ENCODE peak calls at places on chromosomes 13 and 19, in nine cellular contexts. S is cardiac fibroblast, K is brain microvascular endothelial cell, N is suprapubic skin, H is left ventricle myocardium inferior, Z is fibroblast of lung, V is tibial artery, Q is WERI-Rb-1, O is endodermal cell. J is an unnamed sample.

GRCh38 chr13:107650081-107650701 is 565.1 kb downstream of the LIG4 start:
- DNase-seq in S (peak), K (peak), N (no peak), H (peak), Z (peak), V (no peak), Q (peak), O (peak), J (no peak)

GRCh38 chr19:47781590-47782318 is 3.3 kb downstream of the SELENOW start:
- DNase-seq in S (peak), K (no peak), N (no peak), H (peak), Z (no peak), V (peak), Q (no peak), O (no peak), J (no peak)

GRCh38 chr13:74061939-74062595 is 72.1 kb downstream of the KLF12 start:
- DNase-seq in S (peak), K (peak), N (no peak), H (no peak), Z (peak), V (no peak), Q (no peak), O (no peak), J (peak)

GRCh38 chr19:1235625-1236538 is 1.9 kb downstream of the CBARP start:
- DNase-seq in S (no peak), K (no peak), N (no peak), H (no peak), Z (no peak), V (no peak), Q (no peak), O (no peak), J (no peak)

GRCh38 chr13:93227906-93228801 is 1.5 kb downstream of the GPC6 start:
- DNase-seq in S (peak), K (peak), N (peak), H (peak), Z (peak), V (peak), Q (peak), O (peak), J (peak)

GRCh38 chr19:54325194-54325621 is 12.2 kb upstream of the LILRA5 start:
- DNase-seq in S (peak), K (peak), N (no peak), H (no peak), Z (peak), V (no peak), Q (no peak), O (peak), J (no peak)

GRCh38 chr19:39342647-39343305 is 555 bp downstream of the SAMD4B start:
- DNase-seq in S (peak), K (no peak), N (peak), H (no peak), Z (no peak), V (peak), Q (no peak), O (no peak), J (no peak)

GRCh38 chr13:102003848-102004570 is 397.8 kb downstream of the FGF14 start:
- DNase-seq in S (no peak), K (peak), N (no peak), H (no peak), Z (peak), V (no peak), Q (no peak), O (no peak), J (no peak)

GRCh38 chr19:18737954-18738351 is 53.2 kb downstream of the COMP start:
- DNase-seq in S (no peak), K (no peak), N (no peak), H (no peak), Z (no peak), V (no peak), Q (peak), O (no peak), J (no peak)

GRCh38 chr19:41694831-41695635 is 7.0 kb upstream of the CEACAM7 start:
- DNase-seq in S (no peak), K (no peak), N (no peak), H (no peak), Z (no peak), V (peak), Q (no peak), O (no peak), J (no peak)

GRCh38 chr13:106649495-106649894 is 81.6 kb upstream of the ARGLU1 start:
- DNase-seq in S (no peak), K (peak), N (no peak), H (no peak), Z (peak), V (no peak), Q (no peak), O (no peak), J (no peak)

GRCh38 chr19:29702958-29703320 is 12.1 kb downstream of the C19orf12 start:
- DNase-seq in S (no peak), K (no peak), N (no peak), H (no peak), Z (no peak), V (no peak), Q (no peak), O (no peak), J (no peak)

GRCh38 chr19:35708391-35708790 is 4.0 kb downstream of the ZBTB32 start:
- DNase-seq in S (no peak), K (no peak), N (no peak), H (no peak), Z (no peak), V (no peak), Q (no peak), O (no peak), J (no peak)

GRCh38 chr19:56273563-56274117 is 1.1 kb downstream of the EDDM13 start:
- DNase-seq in S (peak), K (peak), N (no peak), H (no peak), Z (no peak), V (no peak), Q (no peak), O (no peak), J (no peak)

GRCh38 chr19:7894612-7895309 is 6.5 kb downstream of the LRRC8E start:
- DNase-seq in S (no peak), K (no peak), N (no peak), H (no peak), Z (no peak), V (no peak), Q (no peak), O (no peak), J (no peak)

GRCh38 chr19:56191711-56192110 is 5.9 kb downstream of the ZSCAN5B start:
- DNase-seq in S (no peak), K (no peak), N (no peak), H (no peak), Z (no peak), V (no peak), Q (no peak), O (no peak), J (no peak)

GRCh38 chr19:46972301-46972700 is 47.3 kb upstream of the NPAS1 start:
- DNase-seq in S (peak), K (no peak), N (no peak), H (no peak), Z (peak), V (no peak), Q (no peak), O (no peak), J (no peak)

GRCh38 chr19:44544031-44544430 is 14.6 kb upstream of the CEACAM20 start:
- DNase-seq in S (no peak), K (no peak), N (no peak), H (no peak), Z (no peak), V (no peak), Q (no peak), O (no peak), J (no peak)

GRCh38 chr13:50894042-50894441 is 15.5 kb upstream of the RNASEH2B start:
- DNase-seq in S (no peak), K (no peak), N (no peak), H (no peak), Z (no peak), V (no peak), Q (no peak), O (no peak), J (no peak)

GRCh38 chr19:35908010-35908441 is at the start of gene TYROBP:
- DNase-seq in S (no peak), K (no peak), N (no peak), H (peak), Z (no peak), V (no peak), Q (no peak), O (no peak), J (no peak)

GRCh38 chr19:52237771-52238400 is 31.5 kb upstream of the ZNF766 start:
- DNase-seq in S (peak), K (peak), N (no peak), H (peak), Z (peak), V (peak), Q (peak), O (peak), J (peak)

DNA sequence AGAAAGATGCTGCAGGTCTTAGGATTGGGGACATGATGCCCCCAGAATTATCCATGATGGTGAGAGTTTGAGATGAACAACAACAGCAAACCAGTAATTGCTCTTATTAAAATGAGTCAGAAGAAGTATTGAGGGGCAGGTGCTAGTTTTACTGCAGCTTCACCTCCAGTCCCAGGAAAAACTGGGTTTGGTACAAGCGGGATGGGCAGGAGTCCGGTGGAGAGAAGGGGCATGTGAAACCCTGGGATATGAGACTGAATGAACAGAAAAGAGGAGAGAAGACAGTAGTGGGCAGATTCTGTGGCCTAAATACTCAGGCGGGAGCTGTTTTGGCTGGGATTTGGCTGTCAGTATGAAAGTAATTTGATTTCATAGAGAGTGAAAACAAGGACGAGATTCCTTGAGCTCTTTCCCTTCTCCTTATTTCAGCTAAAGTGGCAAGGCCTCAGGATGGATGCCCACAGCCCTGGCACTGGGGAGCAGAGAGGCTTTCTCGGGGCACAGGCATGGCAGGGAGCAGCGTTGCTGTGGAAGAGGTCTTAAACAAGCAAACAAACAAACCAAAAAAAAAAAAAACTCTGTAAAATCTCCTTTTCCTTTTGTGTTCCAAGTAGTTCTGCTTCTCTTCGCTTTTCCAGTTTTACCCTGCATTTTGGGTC is 30.7 kb downstream of the NFIX start:
- DNase-seq in S (no peak), K (no peak), N (no peak), H (no peak), Z (no peak), V (peak), Q (no peak), O (no peak), J (no peak)
- H3K4me3 ChIP-seq in S (peak), K (no peak), N (peak), H (peak), Z (peak), V (peak), Q (no peak), O (no peak), J (peak)

GRCh38 chr19:12834418-12834943 is at the start of gene RTBDN:
- DNase-seq in S (no peak), K (no peak), N (no peak), H (no peak), Z (no peak), V (no peak), Q (peak), O (peak), J (no peak)

GRCh38 chr19:12834976-12835757 is 788 bp upstream of the RTBDN start:
- DNase-seq in S (peak), K (no peak), N (peak), H (no peak), Z (no peak), V (no peak), Q (peak), O (peak), J (no peak)

GRCh38 chr19:12836529-12836863 is 1.8 kb upstream of the MAST1 start:
- DNase-seq in S (no peak), K (no peak), N (no peak), H (no peak), Z (no peak), V (no peak), Q (no peak), O (no peak), J (no peak)

GRCh38 chr19:12833418-12833746 is 997 bp downstream of the RTBDN start:
- DNase-seq in S (no peak), K (no peak), N (no peak), H (no peak), Z (no peak), V (no peak), Q (no peak), O (no peak), J (no peak)

DNA sequence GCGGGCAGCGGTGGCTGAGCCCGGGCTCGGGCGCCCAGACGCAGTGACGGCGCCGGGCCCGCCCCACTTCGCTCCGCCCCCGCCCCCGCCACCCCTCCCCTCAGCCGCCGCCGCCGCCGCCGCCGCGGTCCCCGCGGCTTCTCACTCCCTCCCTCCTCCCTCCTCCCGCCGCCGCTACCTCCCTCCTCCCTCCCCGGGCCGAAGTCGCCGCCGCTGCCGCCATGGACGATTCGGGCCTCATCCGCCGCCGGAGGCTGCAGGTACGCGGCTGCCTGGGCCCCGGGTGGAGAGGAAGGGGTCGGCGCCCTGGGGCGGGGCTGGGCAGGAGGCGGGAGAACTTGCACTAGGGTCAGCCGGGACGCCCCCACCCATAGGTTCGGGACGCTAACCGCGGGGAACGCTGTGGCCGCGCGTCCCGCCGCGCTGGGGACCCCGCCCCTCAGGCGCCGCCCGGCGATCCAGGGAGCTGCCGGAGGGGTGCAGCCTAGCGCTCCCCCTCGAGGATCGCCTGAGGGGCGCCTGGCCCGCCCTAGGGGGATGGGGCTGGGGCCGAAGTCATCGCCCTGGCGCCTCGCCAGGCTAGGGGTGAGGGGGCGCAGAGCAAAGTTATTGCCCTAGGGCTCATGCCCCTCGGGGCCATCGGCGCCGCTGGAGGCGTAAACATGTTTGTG is 497 bp downstream of the RTBDN start:
- DNase-seq in S (peak), K (no peak), N (no peak), H (no peak), Z (no peak), V (no peak), Q (peak), O (peak), J (no peak)
- TF ChIP-seq CTCF in S (no peak), K (no peak), N (no peak), H (no peak), Z (no peak), V (no peak), Q (peak), O (no peak), J (no peak)

GRCh38 chr13:75365724-75366173 is 116.2 kb downstream of the TBC1D4 start:
- DNase-seq in S (peak), K (peak), N (no peak), H (no peak), Z (peak), V (no peak), Q (no peak), O (no peak), J (peak)
- H3K4me3 ChIP-seq in S (no peak), K (peak), N (no peak), H (peak), Z (peak), V (no peak), Q (no peak), O (no peak), J (no peak)

DNA sequence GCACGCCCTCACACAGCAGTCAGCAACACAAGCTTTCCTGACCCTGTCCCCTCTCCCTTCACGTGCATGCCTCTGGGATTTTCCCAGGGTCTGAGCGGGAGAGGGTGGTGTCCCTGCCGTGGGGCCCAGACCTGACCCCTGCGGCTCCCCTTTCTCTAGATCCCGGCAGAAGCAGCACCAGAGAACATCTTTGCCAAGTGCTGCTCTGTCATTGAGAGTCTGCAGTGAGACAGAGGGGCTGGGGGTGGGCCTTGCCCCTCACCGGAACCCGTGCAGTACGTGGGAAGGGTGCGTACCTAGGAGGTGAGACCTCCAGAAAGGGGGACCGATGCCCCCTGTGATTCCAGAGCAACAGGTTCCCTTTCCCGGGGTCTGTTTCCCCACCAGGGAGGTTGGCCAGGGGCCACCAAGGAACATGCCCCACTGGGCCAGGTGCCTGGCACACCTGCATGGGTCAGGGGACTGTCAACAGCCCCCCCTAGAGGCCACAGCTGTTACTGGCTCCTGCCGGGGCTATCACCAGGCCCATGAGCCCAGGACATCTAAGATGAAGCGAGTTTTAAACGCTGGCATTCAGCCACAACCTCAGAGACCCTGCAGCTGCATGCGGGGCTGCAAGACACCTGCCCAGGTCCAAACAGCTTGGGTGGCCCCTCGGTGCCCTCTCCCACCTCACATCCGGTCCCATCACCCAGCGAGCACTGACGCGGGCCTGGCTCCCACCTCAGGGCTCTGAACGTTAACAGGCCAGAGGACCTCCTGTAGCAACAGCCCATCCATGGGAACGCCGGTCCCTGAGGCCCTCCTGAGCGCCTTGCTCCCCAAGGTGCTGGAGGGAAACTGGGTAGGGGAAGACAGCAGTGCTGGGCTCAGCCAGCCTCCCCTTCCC is 12.3 kb downstream of the KHSRP start:
- DNase-seq in S (peak), K (peak), N (no peak), H (no peak), Z (peak), V (no peak), Q (peak), O (peak), J (no peak)
- TF ChIP-seq CTCF in S (peak), K (peak), N (no peak), H (peak), Z (peak), V (no peak), Q (peak), O (peak), J (peak)

GRCh38 chr13:114266241-114266640 is 15.2 kb upstream of the UPF3A start:
- DNase-seq in S (no peak), K (no peak), N (no peak), H (no peak), Z (no peak), V (no peak), Q (no peak), O (no peak), J (no peak)

GRCh38 chr13:114264886-114265611 is 16.4 kb upstream of the UPF3A start:
- DNase-seq in S (no peak), K (peak), N (no peak), H (no peak), Z (peak), V (no peak), Q (no peak), O (no peak), J (peak)

GRCh38 chr13:114272977-114273376 is 8.4 kb upstream of the UPF3A start:
- DNase-seq in S (no peak), K (no peak), N (no peak), H (no peak), Z (no peak), V (no peak), Q (no peak), O (no peak), J (no peak)

GRCh38 chr13:114269281-114269770 is 12.1 kb upstream of the UPF3A start:
- DNase-seq in S (no peak), K (no peak), N (no peak), H (no peak), Z (no peak), V (no peak), Q (no peak), O (no peak), J (no peak)

GRCh38 chr13:114268344-114269280 is 12.8 kb upstream of the UPF3A start:
- DNase-seq in S (no peak), K (no peak), N (no peak), H (no peak), Z (no peak), V (no peak), Q (no peak), O (no peak), J (no peak)
- H3K4me3 ChIP-seq in S (no peak), K (no peak), N (no peak), H (no peak), Z (no peak), V (no peak), Q (no peak), O (no peak), J (no peak)

DNA sequence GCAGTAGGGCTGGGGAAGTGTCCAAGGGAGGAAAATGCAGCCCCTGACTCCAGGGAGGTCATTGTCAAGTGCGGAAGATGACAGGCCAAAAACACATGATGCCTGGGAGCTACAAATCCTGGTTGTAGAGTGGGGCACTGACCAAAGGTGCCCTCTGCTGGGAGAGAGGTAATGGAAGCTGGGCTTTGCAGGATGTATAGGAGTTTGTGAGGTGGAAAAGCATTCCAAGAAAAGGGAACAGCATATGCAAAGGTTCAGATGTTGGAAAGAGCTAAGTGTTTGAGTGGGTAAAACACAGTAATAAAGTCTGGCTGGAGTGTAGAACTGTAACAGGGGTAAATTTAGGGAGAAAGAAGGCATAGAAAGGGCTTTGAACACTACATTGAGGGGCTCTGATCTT is 46.9 kb upstream of the PTPRS start:
- DNase-seq in S (no peak), K (no peak), N (no peak), H (no peak), Z (no peak), V (no peak), Q (no peak), O (no peak), J (no peak)
- TF ChIP-seq CTCF in S (no peak), K (no peak), N (no peak), H (no peak), Z (no peak), V (no peak), Q (no peak), O (no peak), J (no peak)

GRCh38 chr19:14563989-14564650 is 7.7 kb downstream of the NDUFB7 start:
- DNase-seq in S (peak), K (no peak), N (peak), H (no peak), Z (no peak), V (no peak), Q (peak), O (peak), J (no peak)
- H3K4me3 ChIP-seq in S (no peak), K (no peak), N (no peak), H (no peak), Z (no peak), V (no peak), Q (no peak), O (no peak), J (no peak)

DNA sequence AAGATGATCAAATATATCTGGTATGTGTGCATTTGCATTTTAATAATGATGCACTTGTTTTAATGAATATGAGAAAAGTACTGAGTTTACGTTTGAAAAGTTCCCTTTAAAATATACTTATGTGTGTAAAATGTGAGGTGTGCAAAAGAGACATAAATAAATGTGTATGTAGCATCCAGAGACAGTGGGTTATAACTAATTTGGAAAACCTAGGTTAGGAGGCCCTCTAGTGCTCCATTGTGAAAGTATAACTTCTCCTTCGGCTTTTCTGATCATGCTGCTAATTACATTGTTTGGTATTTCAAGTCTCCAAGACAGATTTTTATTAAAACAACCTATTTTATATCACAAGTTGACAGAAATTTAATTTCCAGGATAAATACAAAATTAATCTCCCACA is 30.1 kb downstream of the SCEL start:
- DNase-seq in S (peak), K (peak), N (no peak), H (no peak), Z (peak), V (no peak), Q (no peak), O (no peak), J (no peak)
- TF ChIP-seq CTCF in S (peak), K (peak), N (peak), H (peak), Z (peak), V (no peak), Q (peak), O (peak), J (no peak)